ENCODE peak calls at places on chromosomes 1 and 21, in nine cellular contexts. J is brain microvascular endothelial cell, N is thoracic aorta, O is adrenal gland, Q is dorsolateral prefrontal cortex, X is A549, P is tibial artery, K is lower lobe of right lung, A is heart left ventricle. Z is an unnamed sample.

GRCh38 chr1:113860891-113861290 is 10.6 kb downstream of the PTPN22 start:
- DNase-seq in Q (no peak), A (no peak), P (no peak), O (no peak), X (no peak), J (peak), K (no peak), N (no peak), Z (peak)

GRCh38 chr21:29390778-29391177 is 92.1 kb downstream of the BACH1 start:
- DNase-seq in J (no peak), Q (no peak), P (no peak), X (no peak), A (no peak), N (no peak), O (no peak), K (no peak), Z (no peak)

GRCh38 chr1:234709473-234710279 is 99.7 kb upstream of the IRF2BP2 start:
- DNase-seq in Q (no peak), P (no peak), A (peak), O (no peak), J (no peak), K (peak), N (no peak), X (no peak), Z (no peak)

GRCh38 chr21:15759469-15759868 is 29.7 kb downstream of the USP25 start:
- DNase-seq in K (no peak), N (no peak), A (no peak), X (no peak), O (no peak), Q (no peak), P (no peak), J (no peak), Z (no peak)

GRCh38 chr21:15468368-15468767 is 261.4 kb upstream of the USP25 start:
- DNase-seq in X (no peak), J (no peak), N (no peak), K (no peak), P (no peak), Q (no peak), A (no peak), O (no peak), Z (no peak)

GRCh38 chr1:244163861-244164562 is 112.9 kb downstream of the ZBTB18 start:
- DNase-seq in K (no peak), A (peak), O (peak), Q (no peak), P (no peak), X (peak), J (peak), N (no peak), Z (peak)

GRCh38 chr21:17775431-17776126 is 43.6 kb downstream of the C21orf91 start:
- DNase-seq in J (no peak), A (no peak), O (no peak), X (no peak), K (peak), P (no peak), N (no peak), Q (no peak), Z (no peak)

GRCh38 chr1:27979151-27979858 is 19.5 kb downstream of the XKR8 start:
- DNase-seq in K (no peak), O (no peak), A (no peak), Q (no peak), J (peak), P (no peak), N (no peak), X (peak), Z (peak)

GRCh38 chr1:94773931-94774422 is 46.2 kb upstream of the SLC44A3 start:
- DNase-seq in O (no peak), K (no peak), Q (no peak), P (no peak), X (peak), N (no peak), J (peak), A (no peak), Z (peak)

GRCh38 chr1:63775418-63776127 is 1.8 kb downstream of the ROR1 start:
- DNase-seq in A (no peak), J (no peak), O (no peak), K (no peak), P (no peak), X (no peak), Q (no peak), N (no peak), Z (peak)

GRCh38 chr1:183942933-183943693 is 94.4 kb downstream of the COLGALT2 start:
- DNase-seq in J (peak), N (no peak), Q (no peak), K (peak), A (no peak), P (no peak), X (no peak), O (no peak), Z (peak)

GRCh38 chr1:203172184-203173115 is 3.2 kb downstream of the MYBPH start:
- DNase-seq in N (no peak), K (peak), P (peak), Q (peak), O (peak), A (peak), J (peak), X (peak), Z (peak)

GRCh38 chr1:203173156-203173555 is 2.5 kb downstream of the MYBPH start:
- DNase-seq in J (no peak), Q (no peak), O (no peak), N (no peak), A (no peak), P (peak), K (no peak), X (no peak), Z (no peak)

GRCh38 chr1:203175237-203176181 is at the start of gene MYBPH:
- DNase-seq in Q (no peak), A (peak), X (no peak), O (no peak), P (no peak), N (no peak), J (no peak), K (no peak), Z (no peak)

GRCh38 chr1:203174324-203174985 is 1.2 kb downstream of the MYBPH start:
- DNase-seq in O (no peak), P (peak), Q (no peak), K (no peak), X (no peak), J (no peak), N (no peak), A (no peak), Z (no peak)

DNA sequence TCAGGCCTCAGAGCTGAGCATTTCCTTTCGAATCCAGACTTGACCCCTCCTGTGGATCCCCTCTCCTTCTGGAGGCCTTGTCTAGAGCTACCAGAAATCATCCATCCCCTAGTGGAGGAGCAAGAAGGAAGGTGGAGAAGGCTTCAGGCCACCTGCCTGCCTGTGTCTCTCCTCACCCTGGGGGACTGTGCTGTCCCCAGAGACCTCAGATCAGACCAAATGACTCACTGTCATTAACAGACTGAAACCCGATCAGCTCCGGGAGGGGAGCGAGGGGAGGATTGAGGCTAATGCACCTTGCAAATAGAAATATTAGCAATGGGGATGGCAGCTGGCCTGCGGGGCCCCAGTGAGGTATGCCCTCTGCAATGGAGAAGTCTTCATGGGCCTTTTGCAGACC is 2.1 kb downstream of the MYBPH start:
- DNase-seq in N (no peak), K (no peak), O (no peak), X (no peak), A (no peak), P (peak), Q (no peak), J (no peak), Z (no peak)
- TF ChIP-seq CTCF in N (no peak), K (no peak), O (no peak), X (no peak), A (no peak), P (no peak), Q (no peak), J (no peak), Z (no peak)

DNA sequence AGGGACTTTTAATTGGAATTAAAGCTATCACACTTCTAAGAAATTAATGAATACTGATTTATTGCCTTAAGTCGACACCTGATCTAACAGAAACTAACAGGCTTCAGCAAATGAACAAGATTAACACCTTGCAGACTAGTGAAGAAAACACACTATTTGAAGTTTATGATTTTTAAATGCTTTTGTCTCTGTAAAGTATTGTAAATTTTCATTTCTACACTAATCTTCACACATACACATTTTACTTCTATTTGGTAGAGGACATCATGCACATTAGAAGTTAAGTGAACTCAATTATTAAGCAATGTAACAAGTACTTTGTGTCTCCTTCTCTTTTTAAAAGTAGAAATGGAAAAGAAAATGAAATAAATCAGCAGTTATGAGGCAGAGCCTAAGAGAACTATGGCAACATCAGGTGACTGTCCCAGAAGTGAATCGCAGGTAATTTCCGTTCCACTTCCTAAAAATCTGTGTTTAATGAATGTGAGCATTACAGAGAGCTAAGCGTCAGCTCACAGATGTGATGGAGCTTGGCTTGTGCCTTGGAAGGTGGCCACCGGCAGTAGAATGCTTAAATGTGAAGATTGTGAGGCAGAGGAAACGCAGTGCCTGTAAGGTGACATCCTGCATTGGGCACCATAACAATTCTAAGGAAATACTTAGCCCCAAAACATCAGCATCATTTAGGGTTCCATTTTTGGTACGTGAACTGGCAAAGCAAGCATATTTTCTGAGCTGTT is 1.2 kb downstream of the PRMT2 start:
- DNase-seq in J (no peak), K (no peak), O (no peak), P (no peak), N (no peak), Q (no peak), A (no peak), X (no peak), Z (no peak)
- H3K27ac ChIP-seq in J (no peak), K (peak), O (no peak), P (peak), N (no peak), Q (peak), A (no peak), X (peak), Z (no peak)

GRCh38 chr1:240148333-240148732 is 56.6 kb downstream of the FMN2 start:
- DNase-seq in N (no peak), O (no peak), A (no peak), J (no peak), P (no peak), Q (no peak), X (no peak), K (no peak), Z (no peak)

GRCh38 chr1:240149488-240150094 is 57.9 kb downstream of the FMN2 start:
- DNase-seq in A (no peak), J (peak), X (peak), K (no peak), O (no peak), P (no peak), Q (no peak), N (no peak), Z (peak)

GRCh38 chr1:240139511-240139910 is 47.8 kb downstream of the FMN2 start:
- DNase-seq in O (no peak), K (no peak), Q (no peak), A (no peak), P (no peak), N (no peak), X (no peak), J (no peak), Z (no peak)

DNA sequence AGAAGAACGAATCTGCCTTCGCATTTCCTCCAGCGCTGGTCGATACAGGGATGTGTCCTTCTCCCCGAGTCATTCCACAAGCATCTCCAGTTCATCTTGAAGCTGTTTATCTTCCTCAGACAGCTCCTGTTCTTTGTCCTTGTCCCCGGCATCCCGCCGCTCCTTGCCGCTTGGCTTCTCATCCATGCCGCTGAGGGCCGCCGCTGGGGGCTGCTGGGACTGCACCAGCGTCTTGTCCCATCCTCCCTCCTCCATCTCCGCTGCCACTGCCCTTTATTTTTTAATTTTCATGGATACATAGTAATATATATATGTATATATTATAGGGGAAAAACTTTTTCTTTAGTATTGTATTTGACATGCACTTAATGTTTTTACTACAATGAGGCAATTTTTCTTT is 53.4 kb downstream of the FMN2 start:
- DNase-seq in A (no peak), O (no peak), K (no peak), X (no peak), N (no peak), Q (no peak), P (no peak), J (no peak), Z (no peak)
- TF ChIP-seq CTCF in A (no peak), O (no peak), K (no peak), X (no peak), N (no peak), Q (no peak), P (no peak), J (no peak), Z (no peak)

DNA sequence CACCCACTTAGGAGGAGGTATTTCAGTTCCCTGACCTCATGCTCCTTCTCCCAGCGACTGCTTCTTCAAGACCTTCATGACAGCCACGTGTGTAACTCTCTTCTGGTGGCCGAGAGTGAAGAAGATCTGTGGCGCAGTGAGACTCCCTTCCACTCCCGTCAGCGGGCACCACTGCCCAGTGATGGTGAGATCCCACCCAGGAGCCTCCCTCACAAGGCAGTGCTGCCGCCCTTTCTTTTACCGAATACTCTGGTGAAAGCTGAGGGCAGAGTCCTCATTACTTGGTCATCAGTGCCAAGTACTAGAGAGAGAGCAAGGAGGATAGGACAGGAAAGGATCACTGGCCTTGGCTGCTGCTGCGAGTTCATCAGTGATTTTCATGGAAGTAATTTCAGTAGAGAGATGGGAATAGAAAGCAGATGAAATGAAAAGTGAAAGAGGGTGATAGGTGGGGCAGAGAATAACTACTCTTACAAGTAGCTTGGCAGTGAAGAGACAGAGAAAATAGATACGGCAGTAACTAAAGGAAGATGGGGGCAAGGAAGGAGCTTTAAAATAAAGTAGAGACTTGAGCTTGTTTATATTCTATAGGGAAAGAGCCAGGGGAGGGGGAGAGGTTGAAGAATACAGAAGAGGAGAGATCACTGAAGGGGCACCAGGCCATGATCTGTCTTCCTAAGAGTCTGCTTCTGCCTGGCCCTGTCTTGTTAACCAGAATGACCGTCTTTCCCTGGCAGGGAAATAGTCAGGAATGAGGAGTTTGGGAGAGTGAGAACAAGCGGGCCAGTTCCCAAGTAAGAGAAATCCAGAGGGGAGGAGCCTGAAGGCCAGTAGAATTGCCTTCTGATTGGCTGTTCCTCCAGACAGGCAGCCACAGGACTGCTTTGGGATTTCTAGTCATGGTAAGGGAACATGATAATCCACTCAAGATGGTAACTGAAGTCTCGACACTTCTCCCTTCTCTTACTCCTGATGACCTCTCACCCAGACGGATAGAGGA is 18.3 kb downstream of the HYI start:
- DNase-seq in N (no peak), P (peak), Q (peak), O (no peak), A (peak), J (peak), X (no peak), K (no peak), Z (no peak)
- H3K27ac ChIP-seq in N (peak), P (peak), Q (peak), O (no peak), A (no peak), J (no peak), X (no peak), K (peak), Z (no peak)